ENCODE peak calls at places on chromosomes 5 and 9, in ten cellular contexts. L is heart left ventricle, K is brain microvascular endothelial cell, I is astrocyte, Z is tibial artery, J is nephron progenitor cell, V is glutamatergic neuron, N is body of pancreas, A is AG10803, F is gastrocnemius medialis. W is an unnamed sample.
A peak's percentile ranks its signal among the peaks of the same experiment; 100 is the strongest.

GRCh38 chr5:64603676-64604075 is 86.6 kb upstream of the SHISAL2B start:
- DNase-seq in I (no peak), V (no peak), F (no peak), A (peak; percentile 7), J (no peak), N (no peak), L (no peak), Z (no peak), K (no peak), W (no peak)

GRCh38 chr5:79418276-79418675 is 95.7 kb downstream of the HOMER1 start:
- DNase-seq in A (no peak), I (peak; percentile 24), L (no peak), N (no peak), J (no peak), Z (no peak), K (peak; percentile 7), V (no peak), F (no peak), W (no peak)

GRCh38 chr9:95268681-95269080 is 48.8 kb downstream of the FANCC start:
- DNase-seq in I (no peak), J (no peak), A (peak; percentile 12), K (peak; percentile 22), N (peak; percentile 87), F (no peak), Z (no peak), L (no peak), V (peak; percentile 41), W (no peak)

GRCh38 chr9:77820293-77820954 is 172.3 kb upstream of the GNA14 start:
- DNase-seq in K (peak; percentile 74), N (no peak), L (no peak), V (no peak), J (no peak), F (no peak), I (peak; percentile 74), A (peak; percentile 72), Z (no peak), W (no peak)

GRCh38 chr5:181189962-181190710 is 14.9 kb downstream of the TRIM7 start:
- DNase-seq in A (no peak), Z (peak; percentile 35), N (peak; percentile 42), K (no peak), V (no peak), L (no peak), I (no peak), F (no peak), J (peak; percentile 30), W (peak; percentile 36)

GRCh38 chr9:17005085-17005484 is 129.8 kb upstream of the CNTLN start:
- DNase-seq in K (peak; percentile 72), N (peak; percentile 68), J (peak; percentile 37), V (no peak), A (peak; percentile 74), L (peak; percentile 43), F (no peak), I (peak; percentile 20), Z (peak; percentile 57), W (no peak)

GRCh38 chr5:138033916-138034315 is 1.0 kb upstream of the FAM13B start:
- DNase-seq in N (no peak), K (peak; percentile 55), Z (no peak), F (no peak), A (peak; percentile 90), J (no peak), I (peak; percentile 53), V (no peak), L (no peak), W (no peak)

GRCh38 chr5:82156876-82157275 is 121.3 kb downstream of the RPS23 start:
- DNase-seq in Z (no peak), F (no peak), J (no peak), A (no peak), K (no peak), N (no peak), V (no peak), I (no peak), L (no peak), W (no peak)

GRCh38 chr5:43008369-43009158 is 31.6 kb downstream of the ANXA2R start:
- DNase-seq in V (peak; percentile 91), J (peak; percentile 85), L (peak; percentile 88), K (peak; percentile 93), Z (peak; percentile 89), I (peak; percentile 91), A (peak; percentile 94), F (peak; percentile 72), N (peak; percentile 70), W (peak; percentile 82)
- TF ChIP-seq CTCF in V (no peak), J (no peak), L (peak; percentile 15), K (peak; percentile 42), Z (no peak), I (no peak), A (peak; percentile 25), F (no peak), N (no peak), W (no peak)

GRCh38 chr5:139369181-139369580 is 13.9 kb downstream of the SLC23A1 start:
- DNase-seq in V (no peak), A (no peak), Z (no peak), L (no peak), F (no peak), I (peak; percentile 66), N (no peak), K (peak; percentile 63), J (no peak), W (no peak)

GRCh38 chr5:139363937-139364336 is 19.2 kb downstream of the SLC23A1 start:
- DNase-seq in Z (no peak), L (no peak), K (no peak), J (no peak), I (no peak), A (no peak), V (no peak), N (no peak), F (no peak), W (no peak)

GRCh38 chr5:139371482-139372435 is 11.3 kb downstream of the SLC23A1 start:
- DNase-seq in K (no peak), Z (no peak), A (no peak), N (no peak), F (no peak), J (no peak), L (peak; percentile 75), I (peak; percentile 66), V (no peak), W (no peak)

GRCh38 chr5:139364466-139364865 is 18.6 kb downstream of the SLC23A1 start:
- DNase-seq in N (no peak), K (no peak), F (no peak), V (no peak), I (no peak), L (no peak), J (no peak), Z (no peak), A (no peak), W (no peak)

GRCh38 chr5:139368613-139369012 is 14.5 kb downstream of the SLC23A1 start:
- DNase-seq in V (no peak), Z (no peak), N (no peak), F (no peak), J (no peak), K (no peak), A (no peak), I (no peak), L (no peak), W (no peak)
- TF ChIP-seq CTCF in V (no peak), Z (no peak), N (no peak), F (no peak), J (no peak), K (peak; percentile 12), A (no peak), I (no peak), L (no peak), W (no peak)

GRCh38 chr9:3007331-3007730 is 163.4 kb upstream of the PUM3 start:
- DNase-seq in J (no peak), L (no peak), F (no peak), N (no peak), I (no peak), K (no peak), V (no peak), A (no peak), Z (no peak), W (no peak)

GRCh38 chr9:3006917-3007316 is 163.0 kb upstream of the PUM3 start:
- DNase-seq in F (no peak), J (no peak), I (no peak), N (no peak), V (no peak), A (no peak), Z (no peak), K (no peak), L (no peak), W (no peak)

GRCh38 chr9:3012245-3012644 is 168.3 kb upstream of the PUM3 start:
- DNase-seq in A (no peak), Z (no peak), V (no peak), N (no peak), L (no peak), J (no peak), K (no peak), F (no peak), I (no peak), W (no peak)

GRCh38 chr9:3004572-3004971 is 160.7 kb upstream of the PUM3 start:
- DNase-seq in A (no peak), K (no peak), I (no peak), V (no peak), L (no peak), Z (no peak), J (no peak), N (no peak), F (no peak), W (no peak)

DNA sequence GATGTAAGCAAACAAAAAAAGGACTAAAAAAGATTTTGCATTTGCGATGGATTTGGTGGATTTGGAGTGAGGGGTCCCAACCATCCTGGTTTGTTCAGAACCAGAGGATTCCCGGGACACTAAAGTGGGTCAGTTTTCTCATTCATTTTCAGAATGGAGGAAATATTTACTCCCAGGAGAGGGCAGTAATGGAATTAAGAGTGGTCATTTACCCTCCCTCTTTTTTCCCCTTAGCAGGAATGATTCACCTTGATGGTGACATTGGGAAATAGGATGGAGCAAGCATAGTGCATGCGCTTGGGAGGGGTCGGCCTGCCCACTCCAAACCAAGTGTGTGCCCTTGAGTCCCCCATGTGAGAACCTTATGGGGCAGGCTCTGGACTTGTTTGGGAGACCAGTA is 164.2 kb upstream of the PUM3 start:
- DNase-seq in L (no peak), V (no peak), J (no peak), A (no peak), Z (no peak), F (no peak), K (no peak), I (no peak), N (no peak), W (no peak)
- TF ChIP-seq CTCF in L (no peak), V (no peak), J (no peak), A (no peak), Z (no peak), F (no peak), K (no peak), I (no peak), N (no peak), W (no peak)

GRCh38 chr5:132265336-132266030 is 8.0 kb downstream of the PDLIM4 start:
- DNase-seq in A (peak; percentile 97), I (peak; percentile 92), L (peak; percentile 67), K (peak; percentile 92), Z (peak; percentile 75), V (peak; percentile 53), F (no peak), N (peak; percentile 50), J (peak; percentile 51), W (no peak)

GRCh38 chr5:132262882-132263547 is 5.5 kb downstream of the PDLIM4 start:
- DNase-seq in V (no peak), A (no peak), L (no peak), I (no peak), J (no peak), K (no peak), N (no peak), F (no peak), Z (no peak), W (no peak)

GRCh38 chr5:132264546-132265335 is 7.2 kb downstream of the PDLIM4 start:
- DNase-seq in I (no peak), L (no peak), K (no peak), J (no peak), Z (no peak), F (no peak), V (no peak), N (no peak), A (no peak), W (no peak)

GRCh38 chr5:132261881-132262845 is 4.7 kb downstream of the PDLIM4 start:
- DNase-seq in A (no peak), J (no peak), V (no peak), I (no peak), K (no peak), N (no peak), L (no peak), F (no peak), Z (no peak), W (no peak)

GRCh38 chr5:132263548-132264261 is 6.2 kb downstream of the PDLIM4 start:
- DNase-seq in N (no peak), I (peak; percentile 90), J (no peak), A (peak; percentile 81), K (peak; percentile 83), Z (no peak), L (peak; percentile 77), V (no peak), F (no peak), W (no peak)
- TF ChIP-seq CTCF in N (no peak), I (peak; percentile 12), J (no peak), A (peak; percentile 37), K (peak; percentile 48), Z (no peak), L (no peak), V (no peak), F (no peak), W (no peak)